ENCODE peak calls at places on chromosomes 6 and 20, in six cellular contexts. L is kidney epithelial cell; R is left ventricle myocardium inferior; N is neural crest cell; T is activated CD8-positive, alpha-beta T cell treated with anti-CD3 and anti-CD28 coated beads for 36 hours; B is CD4-positive, alpha-beta T cell. J is an unnamed sample.

GRCh38 chr20:38143646-38144554 is 21.2 kb downstream of the TGM2 start:
- DNase-seq in N (no peak), R (no peak), T (no peak), L (peak; percentile 97), B (no peak), J (no peak)

GRCh38 chr6:133551436-133551835 is 310.3 kb downstream of the EYA4 start:
- DNase-seq in N (no peak), L (no peak), B (no peak), T (no peak), R (no peak), J (no peak)

GRCh38 chr6:138948780-138949179 is 39.3 kb downstream of the REPS1 start:
- DNase-seq in R (no peak), B (no peak), N (no peak), L (no peak), T (no peak), J (no peak)

GRCh38 chr6:137155830-137156229 is 17.6 kb downstream of the IL22RA2 start:
- DNase-seq in T (peak; percentile 62), L (no peak), B (no peak), R (no peak), N (no peak), J (no peak)

GRCh38 chr6:62626661-62627060 is 340.6 kb upstream of the KHDRBS2 start:
- DNase-seq in R (no peak), T (no peak), L (no peak), B (no peak), N (no peak), J (no peak)

GRCh38 chr20:1336699-1337387 is 7.9 kb upstream of the SDCBP2 start:
- DNase-seq in B (no peak), T (peak; percentile 31), N (no peak), R (peak; percentile 84), L (no peak), J (no peak)

GRCh38 chr6:40440083-40440482 is 147.1 kb downstream of the LRFN2 start:
- DNase-seq in B (no peak), N (no peak), R (no peak), L (no peak), T (no peak), J (no peak)

GRCh38 chr6:134174790-134175531 is 122.5 kb upstream of the SLC2A12 start:
- DNase-seq in N (peak; percentile 89), T (peak; percentile 94), R (peak; percentile 94), L (peak; percentile 28), B (peak; percentile 87), J (peak; percentile 90)

GRCh38 chr20:37327748-37328147 is 18.2 kb upstream of the SRC start:
- DNase-seq in N (no peak), L (no peak), T (no peak), R (peak; percentile 69), B (no peak), J (no peak)

GRCh38 chr6:4466769-4467480 is 309.3 kb upstream of the CDYL start:
- DNase-seq in B (no peak), T (no peak), N (no peak), L (no peak), R (no peak), J (no peak)

GRCh38 chr6:104699598-104700329 is 160.0 kb downstream of the HACE1 start:
- DNase-seq in B (no peak), N (peak; percentile 5), L (no peak), R (no peak), T (no peak), J (no peak)

GRCh38 chr6:41712651-41713103 is 22.7 kb downstream of the TFEB start:
- DNase-seq in N (no peak), B (no peak), T (no peak), L (no peak), R (peak; percentile 80), J (no peak)

GRCh38 chr6:5136856-5137255 is 51.7 kb downstream of the PPP1R3G start:
- DNase-seq in L (no peak), R (no peak), T (no peak), N (no peak), B (no peak), J (no peak)

GRCh38 chr6:42352856-42353564 is 98.7 kb downstream of the TRERF1 start:
- DNase-seq in T (no peak), R (no peak), N (no peak), B (no peak), L (no peak), J (no peak)

GRCh38 chr6:42259286-42259685 is 41.6 kb upstream of the MRPS10 start:
- DNase-seq in B (no peak), L (no peak), N (no peak), R (no peak), T (no peak), J (no peak)

GRCh38 chr20:32969356-32970114 is 34.7 kb downstream of the SUN5 start:
- DNase-seq in L (no peak), B (no peak), T (no peak), R (no peak), N (no peak), J (no peak)

GRCh38 chr6:99330159-99330558 is 19.3 kb downstream of the FAXC start:
- DNase-seq in N (peak; percentile 45), B (peak; percentile 9), L (peak; percentile 10), R (no peak), T (peak; percentile 83), J (no peak)

GRCh38 chr6:22551280-22551679 is 18.1 kb upstream of the HDGFL1 start:
- DNase-seq in L (no peak), B (no peak), R (no peak), T (no peak), N (no peak), J (no peak)

GRCh38 chr6:43677759-43678158 is 9.8 kb downstream of the MRPS18A start:
- DNase-seq in R (no peak), L (no peak), B (no peak), N (no peak), T (no peak), J (no peak)

GRCh38 chr6:105137388-105137787 is 42.4 kb downstream of the POPDC3 start:
- DNase-seq in N (no peak), T (no peak), B (no peak), L (no peak), R (peak; percentile 20), J (no peak)

GRCh38 chr6:11388983-11389944 is 148.3 kb upstream of the TMEM170B start:
- DNase-seq in T (no peak), L (no peak), R (no peak), N (no peak), B (no peak), J (no peak)

GRCh38 chr6:11386323-11386722 is 151.2 kb upstream of the TMEM170B start:
- DNase-seq in B (no peak), T (no peak), R (no peak), N (no peak), L (no peak), J (no peak)

GRCh38 chr6:11389977-11390376 is 147.6 kb upstream of the TMEM170B start:
- DNase-seq in L (no peak), R (no peak), N (no peak), B (no peak), T (no peak), J (no peak)

GRCh38 chr6:11386726-11387125 is 150.8 kb upstream of the TMEM170B start:
- DNase-seq in N (no peak), L (no peak), B (no peak), T (no peak), R (no peak), J (no peak)

DNA sequence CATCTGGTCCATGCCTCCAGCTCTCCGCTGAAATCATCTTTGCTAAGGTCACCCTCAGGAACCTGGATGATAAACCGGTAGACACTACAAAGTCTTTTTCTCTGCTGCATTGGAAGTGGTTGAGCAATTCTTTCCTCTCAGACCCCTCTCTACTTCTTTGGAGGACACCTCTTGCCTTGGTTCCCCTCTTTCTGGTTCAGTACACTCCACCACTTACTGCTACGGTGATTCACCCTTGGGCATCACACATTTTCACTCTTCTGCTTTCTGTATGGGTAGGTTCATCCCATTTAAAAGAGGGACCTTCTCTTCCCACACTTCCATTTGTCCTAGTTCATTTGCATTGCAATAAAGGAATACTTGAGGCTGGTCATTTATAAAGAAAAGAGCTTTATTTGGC is 149.8 kb upstream of the TMEM170B start:
- DNase-seq in T (no peak), L (no peak), R (no peak), N (no peak), B (no peak), J (no peak)
- TF ChIP-seq CTCF in T (no peak), L (no peak), R (no peak), N (no peak), B (no peak), J (no peak)

GRCh38 chr20:46306743-46307138 is 1.6 kb downstream of the CDH22 start:
- DNase-seq in T (no peak), N (no peak), B (no peak), L (no peak), R (no peak), J (no peak)

GRCh38 chr20:46309945-46310344 is 1.6 kb upstream of the CDH22 start:
- DNase-seq in N (no peak), R (no peak), B (no peak), T (no peak), L (no peak), J (no peak)

GRCh38 chr20:46307999-46308257 is 370 bp downstream of the CDH22 start:
- DNase-seq in B (no peak), N (no peak), R (no peak), T (no peak), L (no peak), J (no peak)

GRCh38 chr20:46307139-46307998 is 929 bp downstream of the CDH22 start:
- DNase-seq in L (no peak), B (peak; percentile 67), T (peak; percentile 73), R (peak; percentile 25), N (peak; percentile 51), J (peak; percentile 36)

GRCh38 chr20:46308258-46309157 is at the start of gene CDH22:
- DNase-seq in B (peak; percentile 29), L (no peak), N (peak; percentile 57), T (peak; percentile 54), R (peak; percentile 37), J (peak; percentile 47)
- TF ChIP-seq CTCF in B (no peak), L (peak; percentile 12), N (peak; percentile 63), T (peak; percentile 48), R (peak; percentile 67), J (peak; percentile 63)

DNA sequence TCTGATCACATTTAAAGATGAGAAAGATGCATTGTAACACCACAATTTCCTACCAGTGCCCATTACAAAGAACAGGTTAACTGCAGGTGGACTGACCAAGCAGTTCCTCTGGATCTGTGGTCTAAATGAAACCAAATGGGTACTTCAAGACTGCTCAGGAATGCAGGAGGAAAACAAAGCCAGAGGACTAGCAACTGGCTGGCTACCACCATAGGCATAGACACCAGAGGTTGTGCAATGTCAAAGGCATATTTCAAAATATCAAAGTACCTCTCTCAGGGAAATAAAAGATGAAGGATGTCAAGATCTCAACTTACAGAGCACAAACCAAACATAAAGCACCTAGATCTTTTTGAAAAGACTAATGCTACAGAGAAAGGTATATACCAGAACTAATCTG is 65.5 kb downstream of the GMDS start:
- DNase-seq in L (no peak), N (no peak), T (no peak), R (no peak), B (no peak), J (no peak)
- TF ChIP-seq CTCF in L (no peak), N (no peak), T (no peak), R (no peak), B (no peak), J (no peak)

GRCh38 chr20:54219751-54220426 is 12.0 kb downstream of the PFDN4 start:
- DNase-seq in T (no peak), N (no peak), L (no peak), B (no peak), R (no peak), J (no peak)
- TF ChIP-seq CTCF in T (peak; percentile 41), N (peak; percentile 78), L (peak; percentile 50), B (peak; percentile 36), R (peak; percentile 70), J (peak; percentile 68)

J was measured in progenitor cell of endocrine pancreas.